ENCODE peak calls at places on chromosomes 16 and 17, in seven cellular contexts. One of them, this sample, is unnamed.

GRCh38 chr16:68696514-68696913 is 40.6 kb upstream of the CDH1 start:
- DNase-seq in Ammon's horn: no peak
- DNase-seq in fibroblast of mammary gland: no peak
- DNase-seq in GDM1: no peak
- DNase-seq in stimulated activated effector memory CD8-positive, alpha-beta T cell treated with anti-CD3 and anti-CD28 coated beads, Interleukin-12 subunit alpha, Interleukin-12 subunit beta, amount 100 ng/mL, for 72 hours: no peak
- DNase-seq in WTC11: no peak
- DNase-seq in OCI-LY7: no peak
- DNase-seq in this sample: no peak

GRCh38 chr16:23227529-23227928 is 45.0 kb downstream of the SCNN1G start:
- DNase-seq in GDM1: no peak
- DNase-seq in OCI-LY7: peak; percentile 3
- DNase-seq in stimulated activated effector memory CD8-positive, alpha-beta T cell treated with anti-CD3 and anti-CD28 coated beads, Interleukin-12 subunit alpha, Interleukin-12 subunit beta, amount 100 ng/mL, for 72 hours: no peak
- DNase-seq in WTC11: no peak
- DNase-seq in Ammon's horn: no peak
- DNase-seq in fibroblast of mammary gland: no peak
- DNase-seq in this sample: no peak

GRCh38 chr16:73214825-73215481 is 167.0 kb upstream of the ZFHX3 start:
- DNase-seq in WTC11: no peak
- DNase-seq in fibroblast of mammary gland: peak; percentile 98
- DNase-seq in OCI-LY7: no peak
- DNase-seq in Ammon's horn: no peak
- DNase-seq in GDM1: no peak
- DNase-seq in stimulated activated effector memory CD8-positive, alpha-beta T cell treated with anti-CD3 and anti-CD28 coated beads, Interleukin-12 subunit alpha, Interleukin-12 subunit beta, amount 100 ng/mL, for 72 hours: no peak
- DNase-seq in this sample: no peak

GRCh38 chr16:9135797-9136196 is 44.4 kb downstream of the HAPSTR1 start:
- DNase-seq in fibroblast of mammary gland: no peak
- DNase-seq in Ammon's horn: no peak
- DNase-seq in stimulated activated effector memory CD8-positive, alpha-beta T cell treated with anti-CD3 and anti-CD28 coated beads, Interleukin-12 subunit alpha, Interleukin-12 subunit beta, amount 100 ng/mL, for 72 hours: no peak
- DNase-seq in OCI-LY7: peak; percentile 82
- DNase-seq in WTC11: no peak
- DNase-seq in GDM1: no peak
- DNase-seq in this sample: no peak

GRCh38 chr16:31087481-31087880 is 1.3 kb downstream of the PRSS53 start:
- DNase-seq in stimulated activated effector memory CD8-positive, alpha-beta T cell treated with anti-CD3 and anti-CD28 coated beads, Interleukin-12 subunit alpha, Interleukin-12 subunit beta, amount 100 ng/mL, for 72 hours: no peak
- DNase-seq in GDM1: no peak
- DNase-seq in fibroblast of mammary gland: no peak
- DNase-seq in OCI-LY7: no peak
- DNase-seq in Ammon's horn: no peak
- DNase-seq in WTC11: no peak
- DNase-seq in this sample: no peak

GRCh38 chr17:40678902-40679522 is 14.0 kb upstream of the KRT222 start:
- DNase-seq in fibroblast of mammary gland: no peak
- DNase-seq in Ammon's horn: no peak
- DNase-seq in WTC11: no peak
- DNase-seq in OCI-LY7: no peak
- DNase-seq in GDM1: no peak
- DNase-seq in stimulated activated effector memory CD8-positive, alpha-beta T cell treated with anti-CD3 and anti-CD28 coated beads, Interleukin-12 subunit alpha, Interleukin-12 subunit beta, amount 100 ng/mL, for 72 hours: no peak
- DNase-seq in this sample: no peak

GRCh38 chr17:66351053-66351452 is 48.6 kb downstream of the PRKCA start:
- DNase-seq in OCI-LY7: no peak
- DNase-seq in GDM1: no peak
- DNase-seq in WTC11: no peak
- DNase-seq in fibroblast of mammary gland: no peak
- DNase-seq in Ammon's horn: peak; percentile 56
- DNase-seq in stimulated activated effector memory CD8-positive, alpha-beta T cell treated with anti-CD3 and anti-CD28 coated beads, Interleukin-12 subunit alpha, Interleukin-12 subunit beta, amount 100 ng/mL, for 72 hours: no peak
- DNase-seq in this sample: no peak

GRCh38 chr16:84237994-84238750 is 1.6 kb downstream of the KCNG4 start:
- DNase-seq in stimulated activated effector memory CD8-positive, alpha-beta T cell treated with anti-CD3 and anti-CD28 coated beads, Interleukin-12 subunit alpha, Interleukin-12 subunit beta, amount 100 ng/mL, for 72 hours: no peak
- DNase-seq in Ammon's horn: no peak
- DNase-seq in OCI-LY7: no peak
- DNase-seq in fibroblast of mammary gland: no peak
- DNase-seq in GDM1: no peak
- DNase-seq in WTC11: no peak
- DNase-seq in this sample: no peak

GRCh38 chr17:44220211-44221071 is 966 bp upstream of the UBTF start:
- DNase-seq in Ammon's horn: peak; percentile 40
- DNase-seq in GDM1: no peak
- DNase-seq in OCI-LY7: peak; percentile 77
- DNase-seq in fibroblast of mammary gland: peak; percentile 41
- DNase-seq in stimulated activated effector memory CD8-positive, alpha-beta T cell treated with anti-CD3 and anti-CD28 coated beads, Interleukin-12 subunit alpha, Interleukin-12 subunit beta, amount 100 ng/mL, for 72 hours: peak; percentile 54
- DNase-seq in WTC11: peak; percentile 52
- DNase-seq in this sample: peak; percentile 65

This sample was measured in midbrain.